ENCODE peak calls at places on chromosomes 16 and 17, in nine cellular contexts. Y is NCI-H1092; B is testis; W is MCF 10A; C is CD8-positive, alpha-beta T cell; J is activated CD4-positive, alpha-beta T cell treated with anti-CD3 and anti-CD28 coated beads for 48 hours; Q is tibial artery; L is LoVo; P is activated naive CD4-positive, alpha-beta T cell treated with Interleukin-2 at 50 U/mL for 16 hours. S is an unnamed sample.

GRCh38 chr17:82338858-82339633 is 5.5 kb upstream of the SECTM1 start:
- DNase-seq in P (no peak), Q (no peak), B (peak; percentile 47), W (peak; percentile 87), J (no peak), C (no peak), L (peak; percentile 81), Y (no peak), S (peak; percentile 82)

GRCh38 chr17:42060231-42060630 is 9.8 kb upstream of the C17orf113 start:
- DNase-seq in C (no peak), P (no peak), Y (no peak), Q (no peak), W (no peak), L (no peak), B (no peak), J (no peak), S (no peak)

GRCh38 chr16:52552643-52553042 is 5.7 kb upstream of the TOX3 start:
- DNase-seq in L (peak; percentile 70), C (no peak), Y (peak; percentile 87), B (no peak), J (no peak), P (no peak), Q (no peak), W (peak; percentile 34), S (no peak)

GRCh38 chr17:36515837-36516236 is 18.8 kb downstream of the MYO19 start:
- DNase-seq in L (no peak), Y (no peak), P (no peak), B (no peak), Q (no peak), C (no peak), W (no peak), J (no peak), S (no peak)

GRCh38 chr16:89367538-89368059 is 122.8 kb downstream of the ANKRD11 start:
- DNase-seq in B (no peak), C (no peak), L (no peak), J (no peak), W (no peak), P (no peak), Y (no peak), Q (no peak), S (no peak)

GRCh38 chr17:71203953-71204352 is 916.9 kb upstream of the SOX9 start:
- DNase-seq in W (peak; percentile 27), C (no peak), J (no peak), B (no peak), L (no peak), Q (no peak), P (no peak), Y (no peak), S (no peak)

GRCh38 chr16:427295-427694 is 1.8 kb downstream of the RAB11FIP3 start:
- DNase-seq in C (no peak), W (no peak), Q (no peak), Y (no peak), L (no peak), J (no peak), P (no peak), B (no peak), S (no peak)

GRCh38 chr16:67782567-67783352 is 23.6 kb downstream of the RANBP10 start:
- DNase-seq in J (no peak), L (no peak), Y (peak; percentile 45), C (no peak), P (no peak), W (no peak), B (no peak), Q (no peak), S (no peak)

GRCh38 chr16:68790130-68790761 is 53.1 kb upstream of the TANGO6 start:
- DNase-seq in Y (no peak), L (peak; percentile 51), C (no peak), J (no peak), Q (no peak), P (no peak), W (peak; percentile 78), B (no peak), S (peak; percentile 59)

GRCh38 chr17:37742762-37743611 is 1.9 kb downstream of the HNF1B start:
- DNase-seq in L (no peak), Y (no peak), C (no peak), Q (no peak), J (peak; percentile 9), P (no peak), W (no peak), B (no peak), S (no peak)

GRCh38 chr16:70508752-70509151 is 14.6 kb downstream of the COG4 start:
- DNase-seq in P (no peak), J (no peak), C (no peak), W (peak; percentile 15), L (no peak), Q (no peak), B (no peak), Y (no peak), S (no peak)

GRCh38 chr16:86391987-86392386 is 118.3 kb upstream of the FOXF1 start:
- DNase-seq in B (no peak), Q (no peak), L (no peak), C (no peak), J (no peak), W (no peak), P (no peak), Y (no peak), S (peak; percentile 75)

GRCh38 chr17:42124256-42124655 is 1.7 kb downstream of the HSPB9 start:
- DNase-seq in B (no peak), P (no peak), L (no peak), J (no peak), Q (no peak), W (no peak), Y (no peak), C (no peak), S (no peak)

GRCh38 chr16:62899737-62900136 is 863.5 kb upstream of the CDH8 start:
- DNase-seq in L (no peak), B (no peak), W (no peak), Q (no peak), J (no peak), Y (no peak), P (no peak), C (no peak), S (no peak)

GRCh38 chr16:1216296-1216619 is 8.8 kb downstream of the TPSG1 start:
- DNase-seq in B (no peak), P (no peak), L (no peak), J (no peak), Q (no peak), C (no peak), W (no peak), Y (no peak), S (no peak)

GRCh38 chr16:67842509-67843342 is 606 bp downstream of the THAP11 start:
- DNase-seq in W (peak; percentile 37), P (peak; percentile 68), L (no peak), Q (peak; percentile 76), B (peak; percentile 62), J (peak; percentile 75), C (peak; percentile 44), Y (peak; percentile 12), S (peak; percentile 64)

GRCh38 chr17:48818361-48818841 is 1.4 kb upstream of the TTLL6 start:
- DNase-seq in P (no peak), J (no peak), W (no peak), Y (no peak), Q (no peak), B (no peak), L (no peak), C (no peak), S (no peak)

GRCh38 chr16:29745853-29746345 is at the start of gene C16orf54:
- DNase-seq in L (no peak), Q (peak; percentile 74), C (peak; percentile 90), J (peak; percentile 87), Y (no peak), P (peak; percentile 88), W (no peak), B (peak; percentile 27), S (no peak)

GRCh38 chr17:70552230-70552981 is 383.1 kb downstream of the KCNJ2 start:
- DNase-seq in C (no peak), Q (no peak), P (no peak), Y (peak; percentile 23), J (no peak), L (peak; percentile 38), B (no peak), W (peak; percentile 57), S (peak; percentile 14)

GRCh38 chr17:72120878-72121163 is at the start of gene SOX9:
- DNase-seq in B (peak; percentile 95), C (no peak), J (no peak), Q (peak; percentile 90), L (peak; percentile 96), W (peak; percentile 95), Y (peak; percentile 92), P (no peak), S (peak; percentile 99)

GRCh38 chr17:59366040-59366757 is 34.7 kb downstream of the YPEL2 start:
- DNase-seq in B (no peak), W (no peak), C (no peak), Y (peak; percentile 33), J (no peak), L (no peak), P (no peak), Q (peak; percentile 64), S (peak; percentile 32)

S was measured in hepatic stellate cell.